ENCODE peak calls at places on chromosomes 5 and 9, in nine cellular contexts. N is cardiac muscle cell; G is testis; P is effector memory CD4-positive, alpha-beta T cell; T is body of pancreas; F is naive thymus-derived CD4-positive, alpha-beta T cell; C is heart left ventricle; K is heart right ventricle; B is fibroblast of lung. W is an unnamed sample. For H3K4me1, the result is how much of the 10 kb centered on the place peaks cover.

GRCh38 chr5:116738270-116738947 is 163.8 kb upstream of the SEMA6A start:
- DNase-seq in N (no peak), G (no peak), P (no peak), T (no peak), F (no peak), C (peak), K (peak), B (no peak), W (no peak)

GRCh38 chr9:573551-574410 is 267.7 kb upstream of the DMRT1 start:
- DNase-seq in N (peak), G (no peak), P (no peak), T (peak), F (no peak), C (no peak), K (no peak), B (peak), W (no peak)

GRCh38 chr9:125632321-125633115 is 74.5 kb downstream of the MAPKAP1 start:
- DNase-seq in N (no peak), G (no peak), P (no peak), T (no peak), F (peak), C (no peak), K (no peak), B (peak), W (no peak)

GRCh38 chr9:16197578-16198370 is 644.9 kb downstream of the CCDC171 start:
- DNase-seq in N (no peak), G (no peak), P (no peak), T (no peak), F (no peak), C (no peak), K (peak), B (peak), W (no peak)

GRCh38 chr9:133792721-133793470 is 54.7 kb upstream of the SARDH start:
- DNase-seq in N (peak), G (peak), P (peak), T (peak), F (peak), C (peak), K (peak), B (peak), W (peak)

GRCh38 chr5:126769703-126770102 is 7.2 kb upstream of the LMNB1 start:
- DNase-seq in N (no peak), G (no peak), P (no peak), T (no peak), F (no peak), C (no peak), K (no peak), B (no peak), W (no peak)

GRCh38 chr5:146528232-146528631 is 12.2 kb upstream of the GPR151 start:
- DNase-seq in N (no peak), G (no peak), P (no peak), T (no peak), F (no peak), C (no peak), K (no peak), B (no peak), W (no peak)

GRCh38 chr5:34627794-34628193 is 28.3 kb upstream of the RAI14 start:
- DNase-seq in N (no peak), G (no peak), P (no peak), T (no peak), F (no peak), C (no peak), K (no peak), B (peak), W (no peak)

GRCh38 chr5:132265336-132266030 is 8.0 kb downstream of the PDLIM4 start:
- DNase-seq in N (no peak), G (no peak), P (no peak), T (peak), F (no peak), C (no peak), K (peak), B (peak), W (no peak)

GRCh38 chr5:77936365-77936693 is 160.2 kb upstream of the TBCA start:
- DNase-seq in N (no peak), G (no peak), P (no peak), T (no peak), F (no peak), C (no peak), K (no peak), B (no peak), W (no peak)

GRCh38 chr5:155983954-155984353 is 343.0 kb upstream of the SGCD start:
- DNase-seq in N (no peak), G (no peak), P (no peak), T (no peak), F (no peak), C (no peak), K (no peak), B (peak), W (no peak)

GRCh38 chr5:147170603-147171002 is 64.2 kb upstream of the STK32A start:
- DNase-seq in N (no peak), G (no peak), P (no peak), T (peak), F (no peak), C (no peak), K (no peak), B (peak), W (no peak)

GRCh38 chr9:698937-699336 is 142.6 kb upstream of the DMRT1 start:
- DNase-seq in N (no peak), G (no peak), P (no peak), T (no peak), F (no peak), C (no peak), K (no peak), B (no peak), W (no peak)

GRCh38 chr5:147560982-147561381 is 51.1 kb upstream of the DPYSL3 start:
- DNase-seq in N (no peak), G (no peak), P (no peak), T (no peak), F (no peak), C (no peak), K (no peak), B (peak), W (no peak)

GRCh38 chr5:117801583-117801982 is 1186.8 kb downstream of the DTWD2 start:
- DNase-seq in N (no peak), G (no peak), P (no peak), T (no peak), F (no peak), C (no peak), K (no peak), B (no peak), W (no peak)

GRCh38 chr5:10310073-10310779 is 2.5 kb upstream of the CMBL start:
- DNase-seq in N (no peak), G (peak), P (no peak), T (peak), F (no peak), C (no peak), K (no peak), B (peak), W (no peak)

GRCh38 chr5:454936-455335 is 12.0 kb downstream of the EXOC3 start:
- DNase-seq in N (no peak), G (no peak), P (no peak), T (no peak), F (peak), C (peak), K (no peak), B (no peak), W (peak)

GRCh38 chr9:93128011-93128714 is 5.9 kb downstream of the NINJ1 start:
- DNase-seq in N (no peak), G (no peak), P (no peak), T (no peak), F (no peak), C (no peak), K (no peak), B (no peak), W (peak)

GRCh38 chr5:132375957-132376356 is 6.4 kb downstream of the SLC22A5 start:
- DNase-seq in N (no peak), G (no peak), P (no peak), T (no peak), F (no peak), C (no peak), K (no peak), B (no peak), W (peak)

GRCh38 chr5:9265391-9266287 is 280.2 kb downstream of the SEMA5A start:
- DNase-seq in N (peak), G (peak), P (no peak), T (no peak), F (no peak), C (peak), K (peak), B (peak), W (peak)

GRCh38 chr5:149799119-149799623 is 69.1 kb downstream of the PPARGC1B start:
- DNase-seq in N (no peak), G (peak), P (no peak), T (peak), F (no peak), C (peak), K (peak), B (peak), W (no peak)

GRCh38 chr5:72178910-72179815 is 71.9 kb downstream of the MAP1B start:
- DNase-seq in N (no peak), G (peak), P (no peak), T (peak), F (no peak), C (peak), K (peak), B (peak), W (no peak)

GRCh38 chr9:34998266-34998665 is 8.7 kb downstream of the DNAJB5 start:
- DNase-seq in N (no peak), G (no peak), P (no peak), T (no peak), F (no peak), C (no peak), K (no peak), B (no peak), W (no peak)

GRCh38 chr9:684055-684949 is 157.2 kb upstream of the DMRT1 start:
- DNase-seq in N (peak), G (no peak), P (no peak), T (no peak), F (no peak), C (no peak), K (no peak), B (peak), W (no peak)

GRCh38 chr5:154523704-154524103 is 45.7 kb upstream of the HAND1 start:
- DNase-seq in N (peak), G (peak), P (no peak), T (no peak), F (no peak), C (peak), K (peak), B (peak), W (peak)

GRCh38 chr9:93184439-93185221 is 691 bp downstream of the WNK2 start:
- DNase-seq in N (peak), G (peak), P (no peak), T (peak), F (peak), C (no peak), K (no peak), B (no peak), W (no peak)

GRCh38 chr9:133949486-133950061 is 42.5 kb downstream of the VAV2 start:
- DNase-seq in N (no peak), G (no peak), P (no peak), T (no peak), F (no peak), C (peak), K (no peak), B (no peak), W (no peak)

GRCh38 chr9:404229-404628 is 189.6 kb downstream of the DOCK8 start:
- DNase-seq in N (no peak), G (no peak), P (no peak), T (no peak), F (no peak), C (no peak), K (no peak), B (no peak), W (no peak)

GRCh38 chr9:113895526-113895925 is 19.4 kb downstream of the ZNF618 start:
- DNase-seq in N (no peak), G (no peak), P (no peak), T (no peak), F (no peak), C (no peak), K (no peak), B (no peak), W (no peak)
- H3K4me1 ChIP-seq in N (under half), G (under half), P (under half), T (under half), F (under half), C (under half), K (under half), B (under half), W (under half)

GRCh38 chr9:128828267-128828666 is 1.3 kb downstream of the SPOUT1 start:
- DNase-seq in N (no peak), G (no peak), P (no peak), T (no peak), F (no peak), C (no peak), K (no peak), B (no peak), W (no peak)
- H3K4me3 ChIP-seq in N (no peak), G (no peak), P (no peak), T (no peak), F (no peak), C (no peak), K (no peak), B (no peak), W (no peak)

GRCh38 chr9:121324755-121325154 is 45.3 kb downstream of the STOM start:
- DNase-seq in N (no peak), G (no peak), P (no peak), T (no peak), F (no peak), C (no peak), K (no peak), B (no peak), W (no peak)

GRCh38 chr9:121322037-121322736 is 47.9 kb downstream of the STOM start:
- DNase-seq in N (no peak), G (no peak), P (no peak), T (no peak), F (no peak), C (no peak), K (no peak), B (peak), W (no peak)

GRCh38 chr9:121324316-121324715 is 45.7 kb downstream of the STOM start:
- DNase-seq in N (no peak), G (no peak), P (no peak), T (no peak), F (no peak), C (no peak), K (no peak), B (no peak), W (no peak)

GRCh38 chr9:121322737-121323448 is 47.2 kb downstream of the STOM start:
- DNase-seq in N (no peak), G (no peak), P (no peak), T (no peak), F (no peak), C (no peak), K (no peak), B (no peak), W (no peak)

GRCh38 chr9:121323449-121324151 is 46.5 kb downstream of the STOM start:
- DNase-seq in N (no peak), G (no peak), P (no peak), T (no peak), F (no peak), C (no peak), K (no peak), B (no peak), W (no peak)
- H3K4me1 ChIP-seq in N (under half), G (under half), P (under half), T (under half), F (under half), C (half or more), K (under half), B (under half), W (half or more)

GRCh38 chr5:5046680-5047502 is 93.2 kb upstream of the ADAMTS16 start:
- DNase-seq in N (no peak), G (no peak), P (no peak), T (no peak), F (no peak), C (no peak), K (no peak), B (no peak), W (no peak)
- H3K4me3 ChIP-seq in N (no peak), G (no peak), P (no peak), T (no peak), F (no peak), C (no peak), K (no peak), B (no peak), W (no peak)

W was measured in upper lobe of right lung.